ENCODE peak calls at places on chromosome 16, in nine cellular contexts. J is GM04504; H is neuronal stem cell; G is AG04450; I is AG09319; B is stimulated activated naive CD8-positive, alpha-beta T cell treated with anti-CD3 and anti-CD28 coated beads, Interleukin-15, Interleukin-2, amounts not matched to agents 100 U/mL and 50 U/mL, for 24 hours; X is stimulated activated CD8-positive, alpha-beta memory T cell treated with anti-CD3 and anti-CD28 coated beads, Interleukin-12 subunit alpha, Interleukin-12 subunit beta, amount 100 ng/mL, for 4 hours; R is cardiac muscle cell; Y is hepatocyte. C is an unnamed sample.
A peak's percentile ranks its signal among the peaks of the same experiment; 100 is the strongest.

GRCh38 chr16:4935231-4935855 is 1.6 kb downstream of the PPL start:
- DNase-seq in J (peak; percentile 78), I (peak; percentile 84), H (no peak), B (no peak), G (no peak), X (no peak), R (peak; percentile 94), Y (peak; percentile 61), C (no peak)

GRCh38 chr16:77467929-77468328 is 33.1 kb upstream of the ADAMTS18 start:
- DNase-seq in J (no peak), G (no peak), R (no peak), H (peak; percentile 27), X (no peak), I (no peak), B (no peak), Y (no peak), C (no peak)

GRCh38 chr16:22317001-22317530 is 19.9 kb downstream of the POLR3E start:
- DNase-seq in R (no peak), Y (no peak), B (no peak), X (no peak), G (no peak), I (no peak), J (no peak), H (no peak), C (no peak)

GRCh38 chr16:64952177-64952576 is 169.7 kb downstream of the CDH11 start:
- DNase-seq in X (no peak), R (peak; percentile 68), I (peak; percentile 68), J (peak; percentile 57), Y (no peak), B (no peak), H (no peak), G (peak; percentile 75), C (no peak)

GRCh38 chr16:61421111-61421510 is 615.1 kb downstream of the CDH8 start:
- DNase-seq in X (no peak), R (no peak), I (no peak), G (no peak), H (no peak), Y (no peak), B (no peak), J (no peak), C (no peak)

GRCh38 chr16:1765826-1766225 is 5.5 kb downstream of the NME3 start:
- DNase-seq in X (no peak), R (no peak), H (no peak), J (no peak), Y (no peak), G (no peak), I (no peak), B (no peak), C (no peak)

GRCh38 chr16:70402916-70403659 is 35.8 kb downstream of the ST3GAL2 start:
- DNase-seq in Y (no peak), X (no peak), G (no peak), R (peak; percentile 67), H (no peak), B (no peak), I (no peak), J (no peak), C (no peak)

GRCh38 chr16:83970430-83970815 is 2.4 kb downstream of the NECAB2 start:
- DNase-seq in R (no peak), I (no peak), Y (no peak), G (no peak), H (no peak), J (no peak), B (no peak), X (no peak), C (no peak)

GRCh38 chr16:29839822-29840221 is 19.6 kb downstream of the MVP start:
- DNase-seq in Y (no peak), B (no peak), I (no peak), R (no peak), X (no peak), J (no peak), H (no peak), G (no peak), C (no peak)

GRCh38 chr16:84196727-84197486 is 6.0 kb downstream of the ADAD2 start:
- DNase-seq in I (no peak), G (no peak), J (no peak), Y (no peak), X (no peak), H (no peak), R (no peak), B (no peak), C (no peak)

GRCh38 chr16:68910051-68910450 is 66.7 kb downstream of the TANGO6 start:
- DNase-seq in G (no peak), H (peak; percentile 26), J (no peak), X (no peak), Y (no peak), I (no peak), B (no peak), R (no peak), C (no peak)

GRCh38 chr16:14354561-14355351 is 275.3 kb downstream of the PARN start:
- DNase-seq in H (no peak), R (peak; percentile 15), J (no peak), B (peak; percentile 21), Y (no peak), X (no peak), G (no peak), I (no peak), C (no peak)

GRCh38 chr16:67173808-67174705 is 3.7 kb downstream of the NOL3 start:
- DNase-seq in X (peak; percentile 37), B (peak; percentile 73), J (peak; percentile 50), R (peak; percentile 87), H (no peak), I (peak; percentile 56), G (peak; percentile 34), Y (peak; percentile 92), C (peak; percentile 96)

GRCh38 chr16:86292942-86293341 is 217.4 kb upstream of the FOXF1 start:
- DNase-seq in I (no peak), B (no peak), G (no peak), H (no peak), R (no peak), Y (no peak), J (no peak), X (no peak), C (no peak)

GRCh38 chr16:10386517-10387377 is 886 bp downstream of the ATF7IP2 start:
- DNase-seq in J (no peak), I (no peak), X (no peak), R (peak; percentile 25), Y (peak; percentile 26), B (no peak), G (no peak), H (no peak), C (no peak)

GRCh38 chr16:86605950-86606349 is 27.6 kb downstream of the FOXL1 start:
- DNase-seq in X (no peak), Y (no peak), J (no peak), R (no peak), H (no peak), I (no peak), G (no peak), B (no peak), C (no peak)

GRCh38 chr16:12853972-12854371 is 47.4 kb upstream of the SHISA9 start:
- DNase-seq in H (no peak), B (no peak), R (no peak), G (no peak), I (no peak), J (no peak), X (no peak), Y (no peak), C (no peak)

GRCh38 chr16:71635632-71636031 is 9.6 kb downstream of the MARVELD3 start:
- DNase-seq in G (no peak), X (no peak), J (no peak), B (no peak), Y (no peak), R (no peak), I (no peak), H (no peak), C (no peak)

GRCh38 chr16:88465387-88465983 is 12.4 kb downstream of the ZFPM1 start:
- DNase-seq in I (no peak), R (no peak), B (no peak), X (no peak), G (no peak), J (no peak), Y (no peak), H (no peak), C (no peak)

GRCh38 chr16:87841608-87842208 is 27.6 kb downstream of the SLC7A5 start:
- DNase-seq in J (no peak), I (no peak), X (no peak), R (no peak), G (no peak), H (no peak), B (no peak), Y (no peak), C (no peak)

GRCh38 chr16:58478427-58478826 is 21.5 kb upstream of the NDRG4 start:
- DNase-seq in B (no peak), X (no peak), H (no peak), Y (no peak), G (no peak), I (no peak), R (no peak), J (no peak), C (no peak)

GRCh38 chr16:67677712-67678111 is 11.1 kb downstream of the C16orf86 start:
- DNase-seq in Y (no peak), G (no peak), J (no peak), X (no peak), I (no peak), B (no peak), H (no peak), R (no peak), C (no peak)

GRCh38 chr16:8907096-8907495 is 24.9 kb downstream of the LITAFD start:
- DNase-seq in I (no peak), J (no peak), H (no peak), G (no peak), Y (no peak), X (no peak), B (no peak), R (no peak), C (no peak)

GRCh38 chr16:58366247-58367031 is 25.8 kb upstream of the GINS3 start:
- DNase-seq in Y (peak; percentile 7), B (no peak), J (peak; percentile 12), X (no peak), G (no peak), R (peak; percentile 28), I (no peak), H (no peak), C (no peak)

C was measured in ACHN.